ENCODE peak calls at places on chromosome 6, in seven cellular contexts. M is fibroblast of lung, X is pancreas, N is cardiac fibroblast, G is thyroid gland, D is SK-N-SH, O is IMR-90. L is an unnamed sample.

GRCh38 chr6:151681426-151682059 is 125.9 kb upstream of the ESR1 start:
- DNase-seq in D (no peak), O (no peak), G (peak), X (no peak), M (peak), N (peak), L (peak)

GRCh38 chr6:108846628-108847027 is 1.6 kb upstream of the ARMC2 start:
- DNase-seq in M (no peak), O (no peak), D (no peak), X (no peak), G (no peak), N (no peak), L (no peak)

GRCh38 chr6:139194740-139195139 is 59.9 kb downstream of the HECA start:
- DNase-seq in X (no peak), O (no peak), N (no peak), M (no peak), G (no peak), D (no peak), L (no peak)

GRCh38 chr6:146543940-146544661 is 468 bp downstream of the RAB32 start:
- DNase-seq in M (peak), O (peak), N (peak), X (peak), D (no peak), G (no peak), L (peak)

GRCh38 chr6:35552285-35552917 is 39.7 kb upstream of the TULP1 start:
- DNase-seq in G (no peak), M (peak), X (no peak), D (peak), O (peak), N (no peak), L (peak)

GRCh38 chr6:160042014-160042773 is 73.3 kb downstream of the IGF2R start:
- DNase-seq in M (peak), O (peak), D (no peak), N (peak), G (no peak), X (no peak), L (peak)

GRCh38 chr6:143804835-143805239 is 38.3 kb upstream of the LTV1 start:
- DNase-seq in N (peak), D (no peak), G (no peak), O (no peak), M (no peak), X (no peak), L (no peak)

GRCh38 chr6:24283043-24283985 is 74.5 kb downstream of the DCDC2 start:
- DNase-seq in M (peak), O (peak), D (peak), N (peak), X (peak), G (peak), L (peak)

GRCh38 chr6:131213501-131213990 is 78.3 kb downstream of the AKAP7 start:
- DNase-seq in O (peak), X (no peak), M (peak), G (no peak), D (no peak), N (peak), L (peak)

GRCh38 chr6:33543116-33543515 is 37.0 kb downstream of the BAK1 start:
- DNase-seq in M (no peak), G (no peak), D (no peak), N (no peak), X (no peak), O (no peak), L (no peak)

GRCh38 chr6:150229775-150230561 is 87.1 kb downstream of the PPP1R14C start:
- DNase-seq in D (no peak), O (peak), X (no peak), N (no peak), G (no peak), M (no peak), L (peak)

GRCh38 chr6:11854418-11855165 is 76.0 kb upstream of the ADTRP start:
- DNase-seq in G (peak), D (no peak), X (no peak), N (peak), M (peak), O (peak), L (peak)

GRCh38 chr6:30842754-30843610 is 41.3 kb upstream of the DDR1 start:
- DNase-seq in G (peak), M (no peak), D (no peak), X (no peak), N (peak), O (no peak), L (no peak)

GRCh38 chr6:129766959-129767728 is 57.2 kb upstream of the ARHGAP18 start:
- DNase-seq in X (peak), G (peak), D (peak), M (peak), O (peak), N (peak), L (peak)

GRCh38 chr6:25405442-25405841 is 126.3 kb downstream of the CARMIL1 start:
- DNase-seq in G (no peak), D (no peak), N (no peak), M (no peak), O (no peak), X (no peak), L (no peak)
- H3K4me3 ChIP-seq in G (no peak), D (no peak), N (no peak), M (no peak), O (no peak), X (no peak), L (no peak)

DNA sequence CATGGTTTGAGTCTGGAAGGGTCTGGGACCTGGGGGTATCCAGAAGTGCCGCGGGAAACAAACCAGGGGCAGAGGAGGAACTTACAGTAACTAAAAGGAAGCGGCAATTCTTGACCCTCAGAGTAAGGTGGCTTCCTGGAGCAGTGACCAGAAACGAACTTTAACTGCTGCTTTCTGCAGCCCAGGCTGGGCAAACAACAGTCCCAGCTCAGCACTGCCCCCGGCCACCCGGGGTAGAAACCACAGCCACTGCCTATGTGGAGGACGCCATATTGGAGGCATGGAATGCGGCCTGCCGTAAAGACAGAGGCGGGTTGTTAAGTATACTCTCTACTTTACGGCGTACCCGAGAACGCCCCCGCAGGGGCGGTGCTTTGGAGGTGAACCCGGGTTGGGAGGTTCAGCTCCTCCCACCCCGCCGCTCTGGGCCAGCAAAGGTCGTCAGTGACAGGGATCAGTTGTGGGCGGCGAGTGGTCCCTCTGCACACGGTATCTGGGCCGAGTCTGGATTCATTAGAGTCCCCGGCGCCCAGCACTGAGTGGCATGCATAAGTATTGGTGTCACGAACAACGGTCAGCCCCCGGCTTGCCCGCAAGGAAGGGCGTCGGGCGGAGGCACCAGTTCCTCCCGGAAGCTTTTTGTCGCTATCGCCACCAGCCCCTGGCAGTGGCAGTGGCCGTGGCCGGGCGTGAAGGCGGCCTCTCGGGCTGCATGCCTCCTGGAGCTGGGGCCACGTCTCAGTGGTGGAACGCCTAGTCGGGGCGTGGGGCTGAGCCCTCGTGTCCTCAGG is at the start of gene PDSS2:
- DNase-seq in M (peak), N (peak), G (peak), X (peak), D (peak), O (peak), L (peak)
- TF ChIP-seq CTCF in M (peak), N (peak), G (no peak), X (no peak), D (peak), O (peak), L (peak)

DNA sequence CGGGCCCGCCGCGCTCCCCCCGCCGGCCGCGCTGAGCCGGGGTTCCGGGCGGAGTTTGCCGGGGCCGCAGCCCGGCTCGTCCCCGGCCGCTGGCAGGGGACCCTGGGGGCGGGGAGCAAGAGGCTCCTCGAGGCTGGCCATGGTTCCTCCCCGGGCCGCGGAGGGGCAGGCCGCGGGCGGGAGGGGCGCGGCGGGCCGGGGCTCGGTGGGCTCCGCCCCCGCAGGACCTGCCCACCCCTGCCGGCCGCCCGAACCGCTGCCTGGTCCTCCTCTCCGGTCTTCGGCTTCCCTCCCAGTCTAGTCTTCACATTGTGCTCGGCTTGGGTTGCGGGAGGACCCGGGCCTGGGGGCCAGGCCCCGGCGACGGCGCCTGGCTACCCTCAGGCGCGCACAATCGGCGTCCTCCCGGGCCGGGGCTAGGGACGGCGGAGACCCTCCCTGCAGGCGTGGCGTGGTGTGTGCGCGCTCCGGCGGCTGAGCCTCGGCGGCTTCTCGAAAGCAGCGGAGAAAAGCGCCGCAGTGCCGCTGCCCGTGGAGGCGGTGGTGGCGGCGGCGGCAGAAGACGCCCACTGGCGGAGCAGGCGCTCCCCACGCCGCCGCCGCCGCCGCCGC is at the start of gene PDE10A:
- DNase-seq in M (peak), D (peak), G (peak), O (peak), X (no peak), N (peak), L (peak)
- H3K4me3 ChIP-seq in M (peak), D (peak), G (peak), O (peak), X (peak), N (peak), L (peak)

DNA sequence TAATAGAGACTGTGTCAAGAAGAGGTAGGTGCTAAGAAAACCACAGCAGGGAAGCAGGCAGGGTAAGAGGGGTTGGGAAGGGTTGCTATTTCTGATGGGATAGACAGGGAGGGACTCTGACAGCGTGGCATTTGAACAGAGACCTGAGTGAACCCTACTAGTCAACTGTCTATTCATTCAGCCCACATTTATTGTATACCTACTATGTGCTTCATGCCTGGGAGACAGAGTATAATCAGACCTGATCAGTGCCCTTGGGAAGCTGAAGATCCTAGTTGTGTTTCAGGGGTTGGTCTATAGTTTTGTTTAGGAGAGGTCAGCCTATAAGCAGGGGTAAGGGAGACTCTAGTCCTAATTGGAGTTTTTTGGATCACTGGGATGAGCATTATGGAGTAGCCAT is 14.9 kb upstream of the CAPN11 start:
- DNase-seq in M (no peak), X (no peak), G (no peak), D (no peak), O (no peak), N (no peak), L (no peak)
- TF ChIP-seq CTCF in M (no peak), X (no peak), G (no peak), D (no peak), O (no peak), N (no peak), L (no peak)

GRCh38 chr6:166008441-166009369 is 158.9 kb downstream of the TBXT start:
- DNase-seq in M (peak), O (peak), X (no peak), N (peak), D (peak), G (no peak), L (no peak)
- H3K4me3 ChIP-seq in M (peak), O (peak), X (no peak), N (peak), D (peak), G (peak), L (peak)

DNA sequence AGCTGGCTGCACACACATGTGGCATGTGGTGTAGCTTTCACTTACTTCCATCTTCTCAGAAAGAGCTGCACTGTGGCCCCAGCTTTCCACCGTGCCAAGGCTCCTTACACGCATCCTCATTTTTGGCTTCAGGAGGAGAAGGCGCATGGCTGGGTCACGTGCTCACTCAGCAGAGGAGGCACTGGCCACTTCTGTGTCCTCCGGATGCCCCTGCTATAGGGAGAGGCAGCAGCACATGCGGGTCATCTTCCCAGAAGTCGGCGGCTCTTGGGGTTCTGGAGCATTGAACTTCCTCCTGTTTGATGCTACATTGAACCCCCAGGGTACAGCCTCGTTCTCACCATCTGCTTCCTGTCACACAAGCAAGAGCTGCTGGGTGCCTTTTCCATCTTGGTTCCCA is 111.3 kb downstream of the FAM120B start:
- DNase-seq in X (no peak), O (no peak), M (no peak), N (no peak), D (no peak), G (no peak), L (no peak)
- TF ChIP-seq CTCF in X (no peak), O (no peak), M (no peak), N (no peak), D (no peak), G (no peak), L (no peak)

DNA sequence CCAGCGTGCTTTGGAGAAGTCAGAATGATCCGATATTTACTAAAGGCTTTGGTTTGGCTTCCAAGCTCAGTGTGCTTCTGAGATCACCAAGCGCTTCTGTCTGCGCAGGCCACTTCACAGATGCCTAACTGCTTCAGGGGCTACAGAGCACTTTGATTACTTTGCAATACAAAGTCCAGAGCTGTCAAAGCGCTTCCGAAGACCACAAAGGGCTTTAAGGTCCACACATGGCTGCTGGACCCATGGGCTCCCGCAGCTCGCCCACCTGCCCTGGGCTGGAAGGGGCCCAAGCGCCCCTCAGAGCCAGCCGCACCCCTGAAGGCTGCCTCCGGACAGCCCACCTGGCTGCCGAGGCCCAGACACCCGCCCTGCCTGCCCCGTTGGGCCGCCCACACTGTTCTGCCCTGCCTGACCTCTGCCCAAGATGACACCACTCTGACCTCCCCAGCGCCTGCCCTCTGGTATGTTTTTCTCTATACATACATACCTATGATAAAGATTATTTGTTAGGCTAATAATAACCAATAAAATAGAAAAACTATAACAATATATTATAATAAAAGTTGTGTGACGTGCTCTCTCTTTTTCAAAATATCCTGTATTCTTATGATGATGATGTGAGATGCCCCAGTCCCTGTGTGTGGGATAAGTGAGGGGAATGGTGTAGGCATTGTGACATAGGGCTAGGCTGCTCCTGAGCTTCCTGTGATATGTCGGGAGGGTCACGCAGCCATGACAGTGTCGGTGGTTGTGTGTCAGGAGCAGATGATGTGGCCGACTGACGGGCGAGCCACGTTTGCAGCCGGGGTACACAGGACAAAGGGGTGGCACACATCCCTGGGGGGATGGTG is 22.6 kb downstream of the DYNLT1 start:
- DNase-seq in O (no peak), N (no peak), G (no peak), M (no peak), D (peak), X (no peak), L (no peak)
- H3K4me3 ChIP-seq in O (no peak), N (no peak), G (no peak), M (no peak), D (no peak), X (no peak), L (no peak)

GRCh38 chr6:158564243-158565121 is 4.6 kb downstream of the TMEM181 start:
- DNase-seq in G (peak), N (no peak), D (no peak), M (no peak), O (no peak), X (no peak), L (no peak)

GRCh38 chr6:158565122-158565429 is 5.2 kb downstream of the TMEM181 start:
- DNase-seq in D (no peak), M (no peak), N (no peak), X (no peak), O (no peak), G (no peak), L (no peak)

GRCh38 chr6:158566207-158566818 is 6.4 kb downstream of the TMEM181 start:
- DNase-seq in N (no peak), X (no peak), M (no peak), O (no peak), D (no peak), G (no peak), L (no peak)

GRCh38 chr6:158567152-158567551 is 7.3 kb downstream of the TMEM181 start:
- DNase-seq in M (no peak), N (no peak), D (no peak), O (no peak), X (no peak), G (no peak), L (no peak)

DNA sequence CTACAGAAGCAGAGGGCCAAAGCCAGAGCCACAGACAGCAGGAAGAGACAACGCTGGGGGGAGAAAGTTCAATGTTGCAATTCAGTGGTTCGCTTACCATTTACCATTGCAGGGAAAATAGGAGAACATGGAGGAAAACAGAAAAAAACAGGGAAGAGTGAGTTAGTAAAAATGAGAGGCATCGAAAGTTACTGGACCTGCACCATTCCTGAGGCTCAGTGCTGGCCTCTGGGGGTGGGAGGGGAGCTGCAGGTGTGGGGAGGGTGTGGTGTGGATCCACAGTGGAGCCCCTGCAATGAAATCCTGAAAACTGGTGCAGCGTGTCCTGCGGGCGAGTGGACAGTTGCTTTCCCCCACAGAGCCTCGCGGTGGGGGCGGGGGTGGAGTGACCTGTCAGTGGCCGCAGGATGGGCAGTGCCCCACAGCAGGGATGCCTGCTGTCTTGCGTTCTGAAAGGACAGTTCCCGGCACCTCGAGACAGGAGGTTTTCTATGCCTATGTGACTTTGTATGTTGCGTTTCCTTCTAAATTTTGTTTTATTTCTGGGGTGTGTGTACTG is 5.7 kb downstream of the TMEM181 start:
- DNase-seq in O (no peak), M (no peak), N (no peak), D (no peak), X (no peak), G (no peak), L (no peak)
- TF ChIP-seq CTCF in O (peak), M (no peak), N (peak), D (peak), X (no peak), G (no peak), L (no peak)

GRCh38 chr6:36964349-36964748 is 9.8 kb downstream of the PI16 start:
- DNase-seq in N (no peak), G (peak), D (no peak), M (no peak), O (no peak), X (peak), L (no peak)
- H3K4me3 ChIP-seq in N (no peak), G (no peak), D (no peak), M (no peak), O (no peak), X (no peak), L (no peak)

GRCh38 chr6:88983532-88983931 is 20.1 kb upstream of the RNGTT start:
- DNase-seq in M (peak), G (no peak), O (peak), N (peak), D (peak), X (no peak), L (peak)
- TF ChIP-seq CTCF in M (peak), G (no peak), O (peak), N (peak), D (peak), X (peak), L (peak)

L was measured in foreskin fibroblast.